ENCODE peak calls at places on chromosomes 5 and 9, in eight cellular contexts. X, K, Z, G, E, V, O and S are unnamed samples.

GRCh38 chr5:609506-609905 is 2.6 kb upstream of the CEP72 start:
- DNase-seq in X (peak), K (no peak), Z (no peak), G (no peak), E (peak), V (no peak), O (no peak), S (no peak)

GRCh38 chr5:103228056-103228455 is 30.5 kb upstream of the MACIR start:
- DNase-seq in X (no peak), K (no peak), Z (no peak), G (no peak), E (no peak), V (no peak), O (no peak), S (no peak)

GRCh38 chr5:178387856-178388190 is 155.2 kb upstream of the PHYKPL start:
- DNase-seq in X (peak), K (no peak), Z (no peak), G (no peak), E (peak), V (no peak), O (no peak), S (no peak)

GRCh38 chr9:137679695-137680305 is 61.0 kb downstream of the EHMT1 start:
- DNase-seq in X (no peak), K (no peak), Z (no peak), G (no peak), E (no peak), V (no peak), O (no peak), S (no peak)

GRCh38 chr9:82604947-82605656 is 457.8 kb downstream of the RASEF start:
- DNase-seq in X (peak), K (no peak), Z (no peak), G (no peak), E (no peak), V (peak), O (no peak), S (no peak)

GRCh38 chr9:135377431-135377830 is 102.2 kb upstream of the PPP1R26 start:
- DNase-seq in X (no peak), K (no peak), Z (no peak), G (no peak), E (no peak), V (no peak), O (no peak), S (no peak)

GRCh38 chr5:34967540-34967939 is 38.2 kb downstream of the DNAJC21 start:
- DNase-seq in X (no peak), K (no peak), Z (no peak), G (no peak), E (no peak), V (no peak), O (no peak), S (no peak)

GRCh38 chr5:81854915-81855314 is 104.0 kb upstream of the SSBP2 start:
- DNase-seq in X (no peak), K (no peak), Z (no peak), G (no peak), E (no peak), V (no peak), O (no peak), S (no peak)

GRCh38 chr5:73039082-73039481 is 81.3 kb upstream of the TMEM171 start:
- DNase-seq in X (no peak), K (no peak), Z (no peak), G (no peak), E (no peak), V (no peak), O (no peak), S (no peak)

GRCh38 chr9:112061152-112061740 is 113.9 kb downstream of the SUSD1 start:
- DNase-seq in X (peak), K (peak), Z (no peak), G (peak), E (peak), V (no peak), O (peak), S (no peak)

GRCh38 chr5:123089572-123089970 is 530 bp downstream of the PRDM6 start:
- DNase-seq in X (no peak), K (no peak), Z (no peak), G (no peak), E (peak), V (no peak), O (no peak), S (no peak)
- TF ChIP-seq POLR2AphosphoS5 in X (no peak), K (no peak), Z (no peak), G (no peak), E (no peak), V (no peak), O (no peak), S (no peak)

GRCh38 chr5:38463634-38464521 is 92.6 kb downstream of the LIFR start:
- DNase-seq in X (no peak), K (peak), Z (no peak), G (no peak), E (peak), V (no peak), O (no peak), S (peak)
- H3K4me3 ChIP-seq in X (no peak), K (peak), Z (no peak), G (no peak), E (no peak), V (no peak), O (no peak), S (no peak)

GRCh38 chr5:141557681-141558136 is 61.1 kb downstream of the DIAPH1 start:
- DNase-seq in X (peak), K (peak), Z (peak), G (peak), E (peak), V (peak), O (peak), S (peak)
- TF ChIP-seq POLR2AphosphoS5 in X (peak), K (peak), Z (peak), G (no peak), E (peak), V (peak), O (no peak), S (peak)

GRCh38 chr9:34653131-34653530 is 1.1 kb downstream of the IL11RA start:
- DNase-seq in X (no peak), K (no peak), Z (no peak), G (no peak), E (no peak), V (no peak), O (no peak), S (no peak)
- H3K4me3 ChIP-seq in X (peak), K (no peak), Z (peak), G (no peak), E (no peak), V (no peak), O (no peak), S (peak)

GRCh38 chr5:167061695-167062094 is 1229.8 kb upstream of the WWC1 start:
- DNase-seq in X (no peak), K (no peak), Z (no peak), G (no peak), E (no peak), V (no peak), O (no peak), S (no peak)

GRCh38 chr5:167063788-167064187 is 1227.7 kb upstream of the WWC1 start:
- DNase-seq in X (no peak), K (no peak), Z (no peak), G (no peak), E (no peak), V (no peak), O (no peak), S (no peak)

GRCh38 chr5:167064199-167064811 is 1227.1 kb upstream of the WWC1 start:
- DNase-seq in X (no peak), K (no peak), Z (no peak), G (no peak), E (no peak), V (no peak), O (no peak), S (no peak)

GRCh38 chr5:167065784-167066183 is 1225.7 kb upstream of the WWC1 start:
- DNase-seq in X (no peak), K (no peak), Z (no peak), G (no peak), E (no peak), V (no peak), O (no peak), S (no peak)
- TF ChIP-seq POLR2AphosphoS5 in X (no peak), K (no peak), Z (no peak), G (no peak), E (no peak), V (no peak), O (no peak), S (no peak)

DNA sequence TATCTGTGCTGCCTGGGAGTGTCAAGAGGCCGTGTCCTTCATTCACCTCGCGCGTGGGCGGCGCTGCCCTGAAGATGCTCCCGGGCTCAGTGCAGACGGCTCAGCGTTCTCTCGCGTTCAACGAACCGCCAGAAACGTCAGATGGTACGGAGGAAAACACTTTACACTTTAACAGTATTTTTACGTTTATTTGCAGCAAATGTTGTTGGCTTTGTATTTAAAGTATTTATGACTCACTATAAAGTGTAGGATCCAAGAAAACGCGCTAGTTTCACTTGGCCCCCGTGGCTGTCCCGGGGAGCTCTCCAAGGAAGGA is 544 bp upstream of the ERCC6L2 start:
- DNase-seq in X (peak), K (no peak), Z (peak), G (no peak), E (peak), V (peak), O (peak), S (no peak)
- H3K4me3 ChIP-seq in X (no peak), K (no peak), Z (no peak), G (no peak), E (no peak), V (no peak), O (no peak), S (no peak)

DNA sequence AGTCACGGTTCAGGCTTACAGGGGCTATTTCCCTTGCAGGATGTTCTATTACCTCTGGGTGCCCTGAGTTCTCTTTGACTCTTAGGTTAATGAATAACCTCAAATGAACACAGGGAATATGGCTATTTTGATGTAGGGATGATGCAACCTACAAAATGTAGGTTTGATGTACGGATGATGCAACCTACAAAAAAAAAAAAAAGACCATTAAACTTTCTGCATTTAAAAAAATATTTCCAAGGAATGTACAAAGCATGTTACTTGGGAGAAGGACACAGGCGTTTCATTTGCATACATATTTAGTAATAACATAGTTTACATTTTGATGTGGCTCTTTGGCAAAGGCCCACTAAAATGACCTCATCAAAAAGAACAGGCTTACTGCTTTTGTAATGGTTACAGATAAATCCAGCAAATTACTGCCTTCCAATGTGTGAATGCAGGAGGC is 36.3 kb downstream of the ZNF474 start:
- DNase-seq in X (no peak), K (no peak), Z (no peak), G (no peak), E (no peak), V (no peak), O (no peak), S (no peak)
- TF ChIP-seq POLR2AphosphoS5 in X (no peak), K (no peak), Z (no peak), G (no peak), E (no peak), V (no peak), O (no peak), S (no peak)

GRCh38 chr9:15155323-15155722 is 151.7 kb downstream of the TTC39B start:
- DNase-seq in X (no peak), K (no peak), Z (no peak), G (no peak), E (no peak), V (no peak), O (no peak), S (no peak)
- H3K4me3 ChIP-seq in X (no peak), K (no peak), Z (no peak), G (no peak), E (no peak), V (no peak), O (no peak), S (no peak)

DNA sequence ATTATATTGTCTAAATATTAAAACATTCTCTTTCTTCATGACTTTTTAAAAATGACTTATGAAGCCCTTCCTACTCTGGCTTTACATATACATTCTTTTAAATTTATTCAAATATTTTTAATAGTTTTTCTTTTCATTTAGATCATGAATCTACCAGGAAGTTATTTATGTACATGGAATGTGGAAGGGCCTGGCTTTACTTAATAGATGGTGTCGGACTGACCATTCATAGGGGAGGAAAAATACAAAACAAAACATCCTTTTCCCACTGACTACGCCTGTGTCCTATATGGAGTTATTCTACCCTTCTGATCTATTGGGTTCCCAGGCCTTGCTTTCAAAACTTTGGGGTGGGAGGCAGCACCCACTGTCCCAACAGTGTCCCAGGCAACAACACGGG is 129.8 kb downstream of the MACROH2A1 start:
- DNase-seq in X (no peak), K (no peak), Z (no peak), G (no peak), E (no peak), V (no peak), O (no peak), S (no peak)
- TF ChIP-seq POLR2AphosphoS5 in X (no peak), K (no peak), Z (no peak), G (no peak), E (no peak), V (no peak), O (no peak), S (no peak)